ENCODE peak calls at places on chromosomes 6 and 20, in five cellular contexts. Q is glutamatergic neuron; C is sciatic nerve; S is activated naive CD8-positive, alpha-beta T cell treated with anti-CD3 and anti-CD28 coated beads for 36 hours; L is brain microvascular endothelial cell. A is an unnamed sample.

GRCh38 chr20:33871362-33871761 is 60.2 kb downstream of the CHMP4B start:
- DNase-seq in Q (no peak), C (no peak), S (no peak), L (no peak), A (peak)

GRCh38 chr6:47235964-47236760 is 73.5 kb downstream of the TNFRSF21 start:
- DNase-seq in Q (no peak), C (no peak), S (no peak), L (no peak), A (no peak)

GRCh38 chr20:17738154-17738553 is 38.4 kb downstream of the BANF2 start:
- DNase-seq in Q (no peak), C (no peak), S (no peak), L (no peak), A (no peak)

GRCh38 chr6:222468-222867 is 69.8 kb upstream of the DUSP22 start:
- DNase-seq in Q (no peak), C (no peak), S (no peak), L (no peak), A (no peak)

GRCh38 chr6:170424634-170425126 is 118.1 kb downstream of the FAM120B start:
- DNase-seq in Q (no peak), C (no peak), S (no peak), L (no peak), A (no peak)

GRCh38 chr20:7136886-7137285 is 369.4 kb downstream of the BMP2 start:
- DNase-seq in Q (no peak), C (no peak), S (no peak), L (no peak), A (no peak)

GRCh38 chr6:139970591-139970991 is 596.1 kb upstream of the CITED2 start:
- DNase-seq in Q (no peak), C (no peak), S (no peak), L (no peak), A (no peak)

GRCh38 chr20:3239026-3239866 is at the start of gene SLC4A11:
- DNase-seq in Q (peak), C (no peak), S (peak), L (no peak), A (peak)

GRCh38 chr20:39676236-39676635 is 714.1 kb downstream of the DHX35 start:
- DNase-seq in Q (no peak), C (no peak), S (no peak), L (no peak), A (no peak)

GRCh38 chr6:86357877-86358276 is 579.5 kb upstream of the HTR1E start:
- DNase-seq in Q (no peak), C (no peak), S (no peak), L (no peak), A (no peak)

GRCh38 chr20:23629017-23629541 is 8.7 kb downstream of the CST3 start:
- DNase-seq in Q (no peak), C (peak), S (no peak), L (peak), A (peak)

GRCh38 chr20:50678213-50678898 is 13.0 kb downstream of the RIPOR3 start:
- DNase-seq in Q (no peak), C (no peak), S (no peak), L (no peak), A (no peak)

GRCh38 chr20:30985386-30985785 is 272.1 kb upstream of the DEFB115 start:
- DNase-seq in Q (no peak), C (no peak), S (no peak), L (no peak), A (no peak)

GRCh38 chr20:62025394-62025793 is 40.3 kb downstream of the TAF4 start:
- DNase-seq in Q (no peak), C (no peak), S (no peak), L (no peak), A (no peak)

GRCh38 chr6:147395158-147395557 is 113.3 kb upstream of the SAMD5 start:
- DNase-seq in Q (no peak), C (no peak), S (no peak), L (peak), A (no peak)

GRCh38 chr20:63929071-63929470 is 27.1 kb downstream of the UCKL1 start:
- DNase-seq in Q (no peak), C (no peak), S (no peak), L (no peak), A (no peak)

GRCh38 chr6:143449731-143450452 is 603 bp downstream of the ADAT2 start:
- DNase-seq in Q (no peak), C (no peak), S (peak), L (peak), A (peak)

GRCh38 chr6:68638225-68638900 is 3.3 kb downstream of the ADGRB3 start:
- DNase-seq in Q (peak), C (peak), S (peak), L (peak), A (peak)

GRCh38 chr6:108734336-108734922 is 113.8 kb upstream of the ARMC2 start:
- DNase-seq in Q (no peak), C (no peak), S (no peak), L (no peak), A (no peak)

GRCh38 chr6:47047479-47048411 is 5.6 kb upstream of the ADGRF1 start:
- DNase-seq in Q (peak), C (no peak), S (peak), L (peak), A (peak)

GRCh38 chr6:88059221-88059620 is 11.6 kb downstream of the SPACA1 start:
- DNase-seq in Q (no peak), C (no peak), S (no peak), L (no peak), A (no peak)

GRCh38 chr6:85364354-85364753 is 85.5 kb upstream of the NT5E start:
- DNase-seq in Q (no peak), C (no peak), S (peak), L (peak), A (peak)

GRCh38 chr6:6930223-6930880 is 177.4 kb upstream of the RREB1 start:
- DNase-seq in Q (no peak), C (no peak), S (no peak), L (no peak), A (no peak)

GRCh38 chr6:6810727-6811126 is 222.2 kb downstream of the LY86 start:
- DNase-seq in Q (no peak), C (no peak), S (no peak), L (no peak), A (no peak)

GRCh38 chr6:110183292-110183691 is 3.1 kb downstream of the CDC40 start:
- DNase-seq in Q (no peak), C (no peak), S (no peak), L (no peak), A (no peak)

GRCh38 chr6:118893095-118893881 is 664 bp upstream of the ASF1A start:
- DNase-seq in Q (no peak), C (no peak), S (peak), L (peak), A (peak)

GRCh38 chr20:24981750-24982149 is 10.8 kb downstream of the APMAP start:
- DNase-seq in Q (no peak), C (no peak), S (no peak), L (no peak), A (no peak)

GRCh38 chr6:91659881-91660280 is 1073.0 kb upstream of the MAP3K7 start:
- DNase-seq in Q (no peak), C (no peak), S (no peak), L (no peak), A (no peak)

GRCh38 chr6:119350202-119351004 is 842 bp upstream of the MAN1A1 start:
- DNase-seq in Q (no peak), C (no peak), S (peak), L (peak), A (peak)

GRCh38 chr20:57996936-57997629 is 231.4 kb downstream of the ANKRD60 start:
- DNase-seq in Q (no peak), C (no peak), S (no peak), L (peak), A (peak)